ENCODE peak calls at places on chromosomes 4 and X, in seven cellular contexts. T, F, A, C, Z, B and N are unnamed samples.

GRCh38 chrX:140502491-140503229 is 2.2 kb downstream of the SOX3 start:
- DNase-seq in T (no peak), F (no peak), A (no peak), C (no peak), Z (no peak), B (no peak), N (no peak)

GRCh38 chrX:72126539-72127140 is 5.1 kb downstream of the RTL5 start:
- DNase-seq in T (peak; percentile 88), F (peak; percentile 90), A (peak; percentile 81), C (peak; percentile 90), Z (peak; percentile 45), B (peak; percentile 93), N (peak; percentile 77)

GRCh38 chr4:2731907-2732314 is 24.2 kb downstream of the TNIP2 start:
- DNase-seq in T (no peak), F (no peak), A (no peak), C (no peak), Z (no peak), B (peak; percentile 58), N (no peak)

GRCh38 chr4:88017516-88018302 is 10.3 kb downstream of the PKD2 start:
- DNase-seq in T (no peak), F (peak; percentile 78), A (no peak), C (no peak), Z (no peak), B (no peak), N (no peak)

GRCh38 chr4:124631760-124632159 is 80.8 kb downstream of the ANKRD50 start:
- DNase-seq in T (peak; percentile 96), F (peak; percentile 47), A (no peak), C (no peak), Z (peak; percentile 96), B (no peak), N (peak; percentile 69)

GRCh38 chr4:139436122-139436521 is 17.8 kb upstream of the RAB33B start:
- DNase-seq in T (no peak), F (no peak), A (no peak), C (no peak), Z (no peak), B (peak; percentile 69), N (no peak)

GRCh38 chrX:107704587-107704986 is 71.0 kb downstream of the TSC22D3 start:
- DNase-seq in T (no peak), F (no peak), A (no peak), C (no peak), Z (no peak), B (no peak), N (no peak)

GRCh38 chr4:21211836-21212235 is 511.6 kb downstream of the PACRGL start:
- DNase-seq in T (no peak), F (no peak), A (no peak), C (no peak), Z (no peak), B (no peak), N (no peak)

GRCh38 chr4:6343950-6344408 is 74.3 kb downstream of the WFS1 start:
- DNase-seq in T (no peak), F (no peak), A (no peak), C (no peak), Z (peak; percentile 79), B (peak; percentile 59), N (no peak)

GRCh38 chr4:6769138-6769983 is 13.2 kb upstream of the KIAA0232 start:
- DNase-seq in T (no peak), F (no peak), A (no peak), C (no peak), Z (no peak), B (no peak), N (no peak)

GRCh38 chr4:184261246-184261645 is 43.6 kb upstream of the ENPP6 start:
- DNase-seq in T (no peak), F (no peak), A (no peak), C (no peak), Z (no peak), B (no peak), N (no peak)

GRCh38 chrX:16258936-16259335 is 91.7 kb downstream of the MAGEB17 start:
- DNase-seq in T (no peak), F (no peak), A (no peak), C (no peak), Z (no peak), B (no peak), N (no peak)

GRCh38 chr4:134722306-134722705 is 520.7 kb upstream of the PABPC4L start:
- DNase-seq in T (no peak), F (no peak), A (no peak), C (no peak), Z (no peak), B (no peak), N (no peak)

GRCh38 chr4:77800077-77800476 is 19.1 kb downstream of the CNOT6L start:
- DNase-seq in T (no peak), F (no peak), A (no peak), C (no peak), Z (no peak), B (no peak), N (no peak)

GRCh38 chr4:73068496-73069337 is 799 bp downstream of the COX18 start:
- DNase-seq in T (peak; percentile 8), F (no peak), A (no peak), C (no peak), Z (no peak), B (no peak), N (peak; percentile 62)

GRCh38 chrX:84876876-84877275 is 126.8 kb upstream of the APOOL start:
- DNase-seq in T (no peak), F (no peak), A (no peak), C (no peak), Z (no peak), B (no peak), N (no peak)

GRCh38 chr4:109067509-109068205 is 234.8 kb downstream of the COL25A1 start:
- DNase-seq in T (peak; percentile 39), F (no peak), A (peak; percentile 20), C (no peak), Z (no peak), B (no peak), N (no peak)

GRCh38 chr4:87219648-87220093 is 747 bp downstream of the KLHL8 start:
- DNase-seq in T (no peak), F (peak; percentile 33), A (peak; percentile 42), C (peak; percentile 55), Z (no peak), B (peak; percentile 93), N (peak; percentile 50)

GRCh38 chr4:142443469-142443868 is 402.6 kb downstream of the INPP4B start:
- DNase-seq in T (no peak), F (no peak), A (no peak), C (no peak), Z (no peak), B (no peak), N (no peak)

GRCh38 chr4:17515724-17516407 is 901 bp downstream of the CLRN2 start:
- DNase-seq in T (no peak), F (no peak), A (no peak), C (no peak), Z (no peak), B (no peak), N (no peak)

GRCh38 chr4:17514865-17515264 is at the start of gene CLRN2:
- DNase-seq in T (no peak), F (no peak), A (no peak), C (no peak), Z (no peak), B (no peak), N (no peak)

GRCh38 chr4:17517664-17518063 is 2.7 kb downstream of the CLRN2 start:
- DNase-seq in T (no peak), F (no peak), A (no peak), C (no peak), Z (no peak), B (no peak), N (no peak)

GRCh38 chr4:17512973-17513665 is 1.2 kb upstream of the QDPR start:
- DNase-seq in T (no peak), F (no peak), A (no peak), C (no peak), Z (no peak), B (no peak), N (no peak)

GRCh38 chr4:17516980-17517379 is 2.0 kb downstream of the CLRN2 start:
- DNase-seq in T (no peak), F (no peak), A (no peak), C (no peak), Z (no peak), B (no peak), N (no peak)
- H3K4me1 ChIP-seq in T (no peaks in the 10 kb centered on the region), F (peaks cover 3% of the 10 kb centered on the region), A (peaks cover 10% of the 10 kb centered on the region), C (peaks cover 6% of the 10 kb centered on the region), Z (peaks cover 13% of the 10 kb centered on the region), B (peaks cover 3% of the 10 kb centered on the region), N (no peaks in the 10 kb centered on the region)

GRCh38 chrX:115589419-115589818 is 28.4 kb downstream of the PLS3 start:
- DNase-seq in T (no peak), F (no peak), A (no peak), C (no peak), Z (no peak), B (no peak), N (no peak)

GRCh38 chrX:115595049-115595448 is 34.1 kb downstream of the PLS3 start:
- DNase-seq in T (no peak), F (no peak), A (no peak), C (no peak), Z (no peak), B (no peak), N (no peak)

GRCh38 chrX:115591856-115592842 is 31.2 kb downstream of the PLS3 start:
- DNase-seq in T (no peak), F (no peak), A (no peak), C (no peak), Z (no peak), B (no peak), N (no peak)

GRCh38 chrX:115591420-115591819 is 30.4 kb downstream of the PLS3 start:
- DNase-seq in T (no peak), F (no peak), A (no peak), C (no peak), Z (no peak), B (no peak), N (no peak)

DNA sequence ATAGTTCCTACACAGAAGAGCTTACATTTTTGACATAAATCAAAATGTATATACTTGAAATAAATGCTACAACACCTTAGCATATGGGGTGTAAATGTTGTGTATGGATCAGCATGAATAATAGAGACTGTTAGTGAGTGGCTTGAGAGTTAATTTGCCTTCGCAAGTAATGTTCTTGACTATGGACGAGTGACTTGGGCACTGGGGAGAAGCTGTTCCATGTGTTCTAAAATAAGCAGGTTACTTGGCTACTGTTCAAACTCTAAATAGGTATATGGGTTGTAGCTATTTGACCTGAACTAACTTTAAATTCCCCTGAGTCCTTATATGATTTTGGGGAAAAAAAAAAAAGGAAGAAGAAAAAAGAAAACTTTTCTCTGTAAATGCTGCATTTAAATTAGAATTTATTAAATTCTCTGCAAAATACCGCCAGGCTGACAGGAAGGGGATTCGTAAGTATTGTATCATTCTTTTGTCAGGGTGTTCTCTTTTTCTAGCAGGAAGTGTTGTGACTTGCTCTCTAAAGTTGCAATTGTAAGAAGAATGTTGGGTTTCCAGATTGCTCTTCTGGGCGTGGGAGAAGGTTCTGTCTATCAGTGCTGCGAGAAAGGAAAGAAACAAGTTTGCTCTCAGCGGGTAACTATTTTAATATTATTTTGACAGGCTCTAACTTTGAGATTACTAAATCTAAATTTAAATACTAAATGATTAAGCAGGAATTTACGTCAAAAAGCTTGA is 32.2 kb downstream of the PLS3 start:
- DNase-seq in T (peak; percentile 43), F (no peak), A (no peak), C (no peak), Z (no peak), B (no peak), N (no peak)
- H3K27ac ChIP-seq in T (peak overlapping the region; percentile 28), F (peak overlapping the region; percentile 78), A (peak overlapping the region; percentile 66), C (no peak overlapping the region), Z (no peak overlapping the region), B (no peak overlapping the region), N (peak overlapping the region; percentile 58)

GRCh38 chr4:1241936-1242505 is 6.9 kb downstream of the CTBP1 start:
- DNase-seq in T (no peak), F (no peak), A (peak; percentile 7), C (no peak), Z (no peak), B (peak; percentile 70), N (no peak)
- H3K4me1 ChIP-seq in T (peaks cover 7% of the 10 kb centered on the region), F (peaks cover 8% of the 10 kb centered on the region), A (peaks cover 58% of the 10 kb centered on the region), C (peaks cover 45% of the 10 kb centered on the region), Z (peaks cover 8% of the 10 kb centered on the region), B (peaks cover 47% of the 10 kb centered on the region), N (peaks cover 4% of the 10 kb centered on the region)

GRCh38 chr4:23234716-23235115 is 542.0 kb downstream of the GBA3 start:
- DNase-seq in T (no peak), F (no peak), A (no peak), C (no peak), Z (no peak), B (no peak), N (no peak)
- H3K27ac ChIP-seq in T (no peak overlapping the region), F (no peak overlapping the region), A (no peak overlapping the region), C (no peak overlapping the region), Z (no peak overlapping the region), B (no peak overlapping the region), N (no peak overlapping the region)